ENCODE peak calls at places on chromosome 16, in ten cellular contexts. One of them, this sample, is unnamed.

GRCh38 chr16:87765776-87766484 is at the start of gene KLHDC4:
- DNase-seq in H1: peak
- DNase-seq in HT-29: peak
- DNase-seq in myocyte: peak
- DNase-seq in NCI-H1417: peak
- DNase-seq in activated naive CD4-positive, alpha-beta T cell: peak
- DNase-seq in stimulated activated CD4-positive, alpha-beta T cell treated with anti-CD3 and anti-CD28 coated beads, TNF-alpha, amount 100 ng/mL, for 48 hours: peak
- DNase-seq in NCI-H446 treated with DMSO at 0.1 percent for 48 hours: peak
- DNase-seq in AG04450: peak
- DNase-seq in colonic mucosa: peak
- DNase-seq in this sample: peak

GRCh38 chr16:66979011-66979717 is 9.2 kb upstream of the CES4A start:
- DNase-seq in H1: no peak
- DNase-seq in HT-29: no peak
- DNase-seq in myocyte: no peak
- DNase-seq in NCI-H1417: no peak
- DNase-seq in activated naive CD4-positive, alpha-beta T cell: no peak
- DNase-seq in stimulated activated CD4-positive, alpha-beta T cell treated with anti-CD3 and anti-CD28 coated beads, TNF-alpha, amount 100 ng/mL, for 48 hours: no peak
- DNase-seq in NCI-H446 treated with DMSO at 0.1 percent for 48 hours: no peak
- DNase-seq in AG04450: no peak
- DNase-seq in colonic mucosa: no peak
- DNase-seq in this sample: no peak

GRCh38 chr16:6019490-6019991 is 921.9 kb upstream of the EEF2KMT start:
- DNase-seq in H1: no peak
- DNase-seq in HT-29: no peak
- DNase-seq in myocyte: no peak
- DNase-seq in NCI-H1417: no peak
- DNase-seq in activated naive CD4-positive, alpha-beta T cell: no peak
- DNase-seq in stimulated activated CD4-positive, alpha-beta T cell treated with anti-CD3 and anti-CD28 coated beads, TNF-alpha, amount 100 ng/mL, for 48 hours: no peak
- DNase-seq in NCI-H446 treated with DMSO at 0.1 percent for 48 hours: no peak
- DNase-seq in AG04450: no peak
- DNase-seq in colonic mucosa: no peak
- DNase-seq in this sample: no peak

GRCh38 chr16:29906520-29907244 is 6.4 kb downstream of the ASPHD1 start:
- DNase-seq in H1: no peak
- DNase-seq in HT-29: no peak
- DNase-seq in myocyte: no peak
- DNase-seq in NCI-H1417: no peak
- DNase-seq in activated naive CD4-positive, alpha-beta T cell: no peak
- DNase-seq in stimulated activated CD4-positive, alpha-beta T cell treated with anti-CD3 and anti-CD28 coated beads, TNF-alpha, amount 100 ng/mL, for 48 hours: no peak
- DNase-seq in NCI-H446 treated with DMSO at 0.1 percent for 48 hours: no peak
- DNase-seq in AG04450: no peak
- DNase-seq in colonic mucosa: no peak
- DNase-seq in this sample: no peak

GRCh38 chr16:3022697-3023414 is 886 bp downstream of the HCFC1R1 start:
- DNase-seq in H1: no peak
- DNase-seq in HT-29: no peak
- DNase-seq in myocyte: peak
- DNase-seq in NCI-H1417: no peak
- DNase-seq in activated naive CD4-positive, alpha-beta T cell: no peak
- DNase-seq in stimulated activated CD4-positive, alpha-beta T cell treated with anti-CD3 and anti-CD28 coated beads, TNF-alpha, amount 100 ng/mL, for 48 hours: no peak
- DNase-seq in NCI-H446 treated with DMSO at 0.1 percent for 48 hours: no peak
- DNase-seq in AG04450: no peak
- DNase-seq in colonic mucosa: no peak
- DNase-seq in this sample: no peak

GRCh38 chr16:70660672-70661350 is 14.5 kb downstream of the IL34 start:
- DNase-seq in H1: no peak
- DNase-seq in HT-29: no peak
- DNase-seq in myocyte: peak
- DNase-seq in NCI-H1417: no peak
- DNase-seq in activated naive CD4-positive, alpha-beta T cell: no peak
- DNase-seq in stimulated activated CD4-positive, alpha-beta T cell treated with anti-CD3 and anti-CD28 coated beads, TNF-alpha, amount 100 ng/mL, for 48 hours: no peak
- DNase-seq in NCI-H446 treated with DMSO at 0.1 percent for 48 hours: no peak
- DNase-seq in AG04450: no peak
- DNase-seq in colonic mucosa: no peak
- DNase-seq in this sample: no peak

GRCh38 chr16:698911-699671 is 6.5 kb downstream of the FBXL16 start:
- DNase-seq in H1: no peak
- DNase-seq in HT-29: no peak
- DNase-seq in myocyte: no peak
- DNase-seq in NCI-H1417: no peak
- DNase-seq in activated naive CD4-positive, alpha-beta T cell: no peak
- DNase-seq in stimulated activated CD4-positive, alpha-beta T cell treated with anti-CD3 and anti-CD28 coated beads, TNF-alpha, amount 100 ng/mL, for 48 hours: no peak
- DNase-seq in NCI-H446 treated with DMSO at 0.1 percent for 48 hours: no peak
- DNase-seq in AG04450: no peak
- DNase-seq in colonic mucosa: no peak
- DNase-seq in this sample: no peak

GRCh38 chr16:31141489-31142108 is 6.1 kb upstream of the PRSS8 start:
- DNase-seq in H1: no peak
- DNase-seq in HT-29: no peak
- DNase-seq in myocyte: no peak
- DNase-seq in NCI-H1417: no peak
- DNase-seq in activated naive CD4-positive, alpha-beta T cell: no peak
- DNase-seq in stimulated activated CD4-positive, alpha-beta T cell treated with anti-CD3 and anti-CD28 coated beads, TNF-alpha, amount 100 ng/mL, for 48 hours: no peak
- DNase-seq in NCI-H446 treated with DMSO at 0.1 percent for 48 hours: no peak
- DNase-seq in AG04450: no peak
- DNase-seq in colonic mucosa: peak
- DNase-seq in this sample: no peak

GRCh38 chr16:70399951-70400350 is 38.9 kb downstream of the ST3GAL2 start:
- DNase-seq in H1: no peak
- DNase-seq in HT-29: no peak
- DNase-seq in myocyte: no peak
- DNase-seq in NCI-H1417: peak
- DNase-seq in activated naive CD4-positive, alpha-beta T cell: no peak
- DNase-seq in stimulated activated CD4-positive, alpha-beta T cell treated with anti-CD3 and anti-CD28 coated beads, TNF-alpha, amount 100 ng/mL, for 48 hours: no peak
- DNase-seq in NCI-H446 treated with DMSO at 0.1 percent for 48 hours: no peak
- DNase-seq in AG04450: no peak
- DNase-seq in colonic mucosa: no peak
- DNase-seq in this sample: no peak

GRCh38 chr16:632486-633335 is 1.9 kb downstream of the WFIKKN1 start:
- DNase-seq in H1: no peak
- DNase-seq in HT-29: no peak
- DNase-seq in myocyte: no peak
- DNase-seq in NCI-H1417: no peak
- DNase-seq in activated naive CD4-positive, alpha-beta T cell: no peak
- DNase-seq in stimulated activated CD4-positive, alpha-beta T cell treated with anti-CD3 and anti-CD28 coated beads, TNF-alpha, amount 100 ng/mL, for 48 hours: no peak
- DNase-seq in NCI-H446 treated with DMSO at 0.1 percent for 48 hours: no peak
- DNase-seq in AG04450: no peak
- DNase-seq in colonic mucosa: no peak
- DNase-seq in this sample: no peak

GRCh38 chr16:6644916-6645315 is 687.7 kb upstream of the RBFOX1 start:
- DNase-seq in H1: no peak
- DNase-seq in HT-29: no peak
- DNase-seq in myocyte: no peak
- DNase-seq in NCI-H1417: no peak
- DNase-seq in activated naive CD4-positive, alpha-beta T cell: no peak
- DNase-seq in stimulated activated CD4-positive, alpha-beta T cell treated with anti-CD3 and anti-CD28 coated beads, TNF-alpha, amount 100 ng/mL, for 48 hours: no peak
- DNase-seq in NCI-H446 treated with DMSO at 0.1 percent for 48 hours: no peak
- DNase-seq in AG04450: no peak
- DNase-seq in colonic mucosa: no peak
- DNase-seq in this sample: no peak

This sample was measured in NCI-H1048.